ENCODE peak calls at places on chromosomes 12 and 14, in ten cellular contexts. W is GM12892; E is activated naive CD4-positive, alpha-beta T cell treated with anti-CD3 and anti-CD28 coated beads, Interleukin-2, amount 50 U/mL, for 16 hours; R is DMS53; U is EH; M is A673; G is myocyte; V is stimulated activated CD4-positive, alpha-beta T cell treated with anti-CD3 and anti-CD28 coated beads, Interleukin-1b, Interleukin-23, amount 100 ng/mL, for 1 hour; B is fibroblast of lung; A is DMS153. J is an unnamed sample.

GRCh38 chr14:71507681-71508080 is 424.5 kb upstream of the RGS6 start:
- DNase-seq in W (no peak), E (no peak), R (no peak), U (no peak), M (no peak), G (no peak), V (no peak), B (no peak), A (no peak), J (no peak)

GRCh38 chr12:72318341-72318740 is 46.2 kb downstream of the TRHDE start:
- DNase-seq in W (no peak), E (no peak), R (no peak), U (no peak), M (no peak), G (no peak), V (no peak), B (no peak), A (no peak), J (no peak)

GRCh38 chr14:76313303-76313702 is 62.6 kb upstream of the ESRRB start:
- DNase-seq in W (no peak), E (no peak), R (no peak), U (no peak), M (peak), G (no peak), V (no peak), B (no peak), A (no peak), J (no peak)

GRCh38 chr14:100037351-100037750 is 27.9 kb upstream of the EVL start:
- DNase-seq in W (no peak), E (no peak), R (no peak), U (peak), M (peak), G (no peak), V (no peak), B (peak), A (no peak), J (no peak)

GRCh38 chr12:115584156-115584555 is 693.3 kb downstream of the MED13L start:
- DNase-seq in W (no peak), E (no peak), R (no peak), U (no peak), M (no peak), G (no peak), V (no peak), B (no peak), A (no peak), J (no peak)

GRCh38 chr12:65818454-65819382 is 5.6 kb upstream of the HMGA2 start:
- DNase-seq in W (no peak), E (no peak), R (no peak), U (peak), M (no peak), G (no peak), V (no peak), B (no peak), A (no peak), J (no peak)

GRCh38 chr12:52884526-52885293 is 20.2 kb downstream of the KRT8 start:
- DNase-seq in W (peak), E (peak), R (peak), U (peak), M (peak), G (peak), V (peak), B (peak), A (peak), J (no peak)

GRCh38 chr12:86748874-86749273 is 492.7 kb upstream of the MGAT4C start:
- DNase-seq in W (no peak), E (no peak), R (no peak), U (no peak), M (peak), G (no peak), V (no peak), B (no peak), A (no peak), J (no peak)

GRCh38 chr14:47675489-47676300 is at the start of gene MDGA2:
- DNase-seq in W (no peak), E (no peak), R (peak), U (no peak), M (peak), G (no peak), V (no peak), B (no peak), A (no peak), J (no peak)

GRCh38 chr14:63248211-63248610 is 44.0 kb downstream of the RHOJ start:
- DNase-seq in W (no peak), E (no peak), R (no peak), U (peak), M (no peak), G (no peak), V (no peak), B (peak), A (no peak), J (no peak)

GRCh38 chr12:113766880-113767878 is 198.9 kb downstream of the RBM19 start:
- DNase-seq in W (no peak), E (no peak), R (peak), U (peak), M (peak), G (peak), V (no peak), B (peak), A (no peak), J (peak)

GRCh38 chr14:77616133-77616453 is 344 bp downstream of the SPTLC2 start:
- DNase-seq in W (peak), E (no peak), R (no peak), U (no peak), M (no peak), G (no peak), V (no peak), B (no peak), A (no peak), J (no peak)

GRCh38 chr14:67680121-67680602 is 5.7 kb upstream of the VTI1B start:
- DNase-seq in W (peak), E (no peak), R (no peak), U (peak), M (no peak), G (peak), V (no peak), B (peak), A (no peak), J (no peak)

J was measured in 8988T.